ENCODE peak calls at places on chromosomes 4 and X, in six cellular contexts. F is A673, X is fibroblast of lung, E is testis, C is tibial artery, M is MG63. Z is an unnamed sample. For H3K9me3, the result is how much of the 10 kb centered on the place peaks cover.

GRCh38 chr4:39320381-39321115 is 45.6 kb downstream of the RFC1 start:
- DNase-seq in F (no peak), X (no peak), E (no peak), C (no peak), M (peak), Z (no peak)

GRCh38 chr4:7131498-7132031 is 60.8 kb upstream of the SORCS2 start:
- DNase-seq in F (no peak), X (no peak), E (no peak), C (no peak), M (no peak), Z (no peak)

GRCh38 chrX:23901065-23901464 is 6.7 kb downstream of the APOO start:
- DNase-seq in F (no peak), X (peak), E (no peak), C (no peak), M (peak), Z (no peak)

GRCh38 chr4:17447056-17447455 is 64.8 kb downstream of the QDPR start:
- DNase-seq in F (no peak), X (no peak), E (no peak), C (no peak), M (peak), Z (no peak)

GRCh38 chr4:8201341-8201781 is 2.3 kb downstream of the SH3TC1 start:
- DNase-seq in F (no peak), X (no peak), E (peak), C (no peak), M (no peak), Z (peak)

GRCh38 chr4:6688879-6689505 is 4.7 kb upstream of the S100P start:
- DNase-seq in F (peak), X (peak), E (no peak), C (no peak), M (peak), Z (peak)

GRCh38 chrX:111483140-111483539 is 28.3 kb upstream of the SERTM2 start:
- DNase-seq in F (no peak), X (no peak), E (no peak), C (no peak), M (no peak), Z (no peak)

GRCh38 chr4:118718511-118719170 is 33.4 kb downstream of the METTL14 start:
- DNase-seq in F (no peak), X (no peak), E (no peak), C (no peak), M (no peak), Z (no peak)

GRCh38 chrX:15607067-15607466 is 6.3 kb upstream of the ACE2 start:
- DNase-seq in F (no peak), X (no peak), E (no peak), C (no peak), M (no peak), Z (no peak)

GRCh38 chr4:85478576-85478975 is 3.6 kb downstream of the ARHGAP24 start:
- DNase-seq in F (no peak), X (peak), E (no peak), C (no peak), M (no peak), Z (no peak)

GRCh38 chrX:136125106-136125505 is 22.2 kb upstream of the FHL1 start:
- DNase-seq in F (no peak), X (no peak), E (no peak), C (no peak), M (no peak), Z (no peak)

GRCh38 chrX:53718073-53718472 is 31.6 kb upstream of the HUWE1 start:
- DNase-seq in F (no peak), X (no peak), E (no peak), C (no peak), M (no peak), Z (no peak)

GRCh38 chrX:144918936-144919335 is 328.4 kb upstream of the SPANXN1 start:
- DNase-seq in F (no peak), X (no peak), E (no peak), C (no peak), M (no peak), Z (no peak)

GRCh38 chrX:144916785-144917184 is 330.5 kb upstream of the SPANXN1 start:
- DNase-seq in F (no peak), X (no peak), E (no peak), C (no peak), M (no peak), Z (no peak)
- H3K9me3 ChIP-seq in F (under half), X (under half), E (under half), C (under half), M (under half), Z (under half)

DNA sequence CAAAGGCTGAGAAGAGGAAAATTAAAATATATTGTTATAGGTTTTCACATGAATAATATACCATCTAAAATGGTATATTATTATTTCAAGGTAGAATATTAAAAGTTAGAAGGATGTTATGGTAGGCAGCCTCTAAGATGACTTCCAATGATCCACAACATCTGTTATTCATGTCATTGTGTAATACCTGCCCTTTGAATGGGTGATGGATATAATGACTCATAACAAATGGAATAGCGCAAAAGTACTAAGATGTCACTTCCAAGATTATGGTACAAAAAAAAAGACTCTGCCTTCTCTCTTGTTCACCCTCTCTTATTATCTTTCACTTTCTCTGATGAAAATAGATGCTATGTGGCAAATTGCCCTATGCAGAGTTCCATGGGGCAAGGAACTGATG is 57.8 kb downstream of the HS6ST2 start:
- DNase-seq in F (no peak), X (peak), E (no peak), C (no peak), M (no peak), Z (no peak)
- H3K9me3 ChIP-seq in F (under half), X (under half), E (under half), C (under half), M (under half), Z (under half)

GRCh38 chrX:155435744-155436112 is 22.7 kb downstream of the F8A3 start:
- DNase-seq in F (no peak), X (no peak), E (no peak), C (no peak), M (no peak), Z (no peak)

GRCh38 chrX:155441097-155441496 is 17.3 kb downstream of the F8A3 start:
- DNase-seq in F (no peak), X (no peak), E (no peak), C (no peak), M (no peak), Z (no peak)

DNA sequence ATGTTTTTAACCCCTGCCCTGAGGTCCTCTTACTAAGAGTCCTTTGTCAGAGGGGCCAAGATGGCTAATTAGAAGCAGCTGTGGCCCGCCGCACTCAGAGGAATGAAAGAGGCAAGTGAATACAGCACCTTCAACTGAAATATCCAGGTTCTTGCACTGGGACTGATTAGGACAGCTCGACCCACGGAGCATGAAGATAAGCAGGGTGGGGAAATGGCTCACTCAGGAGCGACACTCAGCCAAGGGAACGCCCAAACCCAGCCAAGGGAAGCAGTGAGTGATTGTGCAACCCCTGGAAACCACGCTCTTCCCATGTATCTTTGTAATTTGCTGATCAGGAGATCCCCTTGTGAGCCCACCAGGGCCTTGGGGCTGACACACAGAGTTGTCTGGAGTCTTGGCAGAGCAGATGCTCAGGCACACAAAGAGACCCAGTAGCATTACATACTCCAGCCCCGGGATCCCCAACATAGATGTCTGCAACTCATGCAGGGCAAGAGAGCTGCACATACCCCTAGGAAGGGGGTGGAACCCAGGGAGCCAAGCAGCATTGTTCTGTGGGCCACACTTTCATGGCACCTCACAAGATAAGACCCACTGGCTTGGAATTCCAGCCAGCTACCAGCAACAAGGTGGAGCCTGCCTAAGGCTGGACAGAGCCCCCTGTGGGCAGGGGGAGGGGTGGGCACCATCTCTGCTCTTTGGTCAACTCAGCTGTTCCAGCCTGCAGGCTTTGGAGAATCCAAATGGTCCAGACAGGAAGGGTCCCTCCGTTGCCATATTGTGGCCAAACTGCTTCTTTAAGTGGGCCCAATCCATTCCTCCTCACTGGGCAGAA is 23.3 kb downstream of the F8A3 start:
- DNase-seq in F (no peak), X (no peak), E (no peak), C (no peak), M (no peak), Z (no peak)
- H3K9me3 ChIP-seq in F (under half), X (under half), E (under half), C (under half), M (under half), Z (under half)

GRCh38 chrX:112695494-112695893 is 15.8 kb upstream of the LHFPL1 start:
- DNase-seq in F (no peak), X (no peak), E (no peak), C (no peak), M (no peak), Z (no peak)
- H3K9me3 ChIP-seq in F (under half), X (under half), E (under half), C (under half), M (under half), Z (under half)

DNA sequence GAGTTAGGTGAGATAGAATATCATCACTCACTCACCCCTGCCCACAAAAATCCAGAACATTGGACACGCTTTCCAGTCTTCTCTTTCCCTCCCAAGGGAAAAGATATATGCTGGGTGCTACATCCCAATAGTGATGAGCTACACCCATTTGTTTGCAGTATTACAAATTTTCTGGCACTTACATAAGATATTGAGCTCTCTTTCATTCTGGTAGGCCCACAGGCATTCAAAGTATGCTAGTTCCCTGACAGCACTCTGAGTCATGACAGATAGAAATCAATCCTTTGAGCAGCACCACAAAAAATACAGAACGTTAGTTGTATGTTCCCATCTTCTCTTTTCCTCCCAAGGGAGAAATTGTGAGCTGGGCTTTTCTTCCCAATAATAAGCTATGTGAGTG is 477.6 kb upstream of the GRID2 start:
- DNase-seq in F (no peak), X (no peak), E (no peak), C (no peak), M (peak), Z (no peak)
- H3K9me3 ChIP-seq in F (under half), X (under half), E (under half), C (under half), M (under half), Z (under half)

GRCh38 chrX:10377427-10377826 is 220.7 kb downstream of the CLCN4 start:
- DNase-seq in F (no peak), X (no peak), E (no peak), C (no peak), M (no peak), Z (no peak)
- H3K9me3 ChIP-seq in F (under half), X (under half), E (under half), C (under half), M (under half), Z (under half)

GRCh38 chrX:75327607-75328006 is 53.7 kb downstream of the UPRT start:
- DNase-seq in F (no peak), X (no peak), E (no peak), C (no peak), M (no peak), Z (no peak)
- H3K9me3 ChIP-seq in F (under half), X (under half), E (under half), C (under half), M (under half), Z (under half)

GRCh38 chrX:345020-345925 is 26.7 kb upstream of the GTPBP6 start:
- DNase-seq in F (no peak), X (no peak), E (no peak), C (peak), M (no peak), Z (no peak)

GRCh38 chrX:347351-348117 is 28.9 kb upstream of the GTPBP6 start:
- DNase-seq in F (no peak), X (no peak), E (no peak), C (no peak), M (no peak), Z (no peak)

GRCh38 chrX:346034-346813 is 27.6 kb upstream of the GTPBP6 start:
- DNase-seq in F (no peak), X (no peak), E (no peak), C (peak), M (no peak), Z (peak)

GRCh38 chrX:341541-342101 is 23.0 kb upstream of the GTPBP6 start:
- DNase-seq in F (no peak), X (no peak), E (no peak), C (peak), M (no peak), Z (peak)

GRCh38 chrX:344371-344901 is 25.8 kb upstream of the GTPBP6 start:
- DNase-seq in F (no peak), X (no peak), E (no peak), C (peak), M (no peak), Z (peak)
- H3K9me3 ChIP-seq in F (under half), X (under half), E (under half), C (under half), M (under half), Z (under half)